ENCODE peak calls at places on chromosomes 13 and 19, in four cellular contexts. One of them, this sample, is unnamed.

GRCh38 chr19:35206379-35206778 is 22.2 kb downstream of the FAM187B start:
- DNase-seq in T-helper 9 cell: peak; percentile 52
- DNase-seq in heart left ventricle: no peak
- DNase-seq in fibroblast of lung: no peak
- DNase-seq in this sample: no peak

GRCh38 chr13:38662362-38662761 is 24.5 kb upstream of the FREM2 start:
- DNase-seq in T-helper 9 cell: no peak
- DNase-seq in heart left ventricle: no peak
- DNase-seq in fibroblast of lung: peak; percentile 84
- DNase-seq in this sample: peak; percentile 11

GRCh38 chr13:36910545-36910944 is 9.5 kb downstream of the SMAD9 start:
- DNase-seq in T-helper 9 cell: no peak
- DNase-seq in heart left ventricle: no peak
- DNase-seq in fibroblast of lung: no peak
- DNase-seq in this sample: no peak

GRCh38 chr13:48783181-48783630 is 129.5 kb downstream of the CYSLTR2 start:
- DNase-seq in T-helper 9 cell: no peak
- DNase-seq in heart left ventricle: peak; percentile 71
- DNase-seq in fibroblast of lung: peak; percentile 100
- DNase-seq in this sample: peak; percentile 100

GRCh38 chr13:50116430-50116973 is 101.3 kb downstream of the KCNRG start:
- DNase-seq in T-helper 9 cell: no peak
- DNase-seq in heart left ventricle: no peak
- DNase-seq in fibroblast of lung: peak; percentile 8
- DNase-seq in this sample: no peak

GRCh38 chr19:45079063-45079910 is at the start of gene GEMIN7:
- DNase-seq in T-helper 9 cell: peak; percentile 68
- DNase-seq in heart left ventricle: peak; percentile 81
- DNase-seq in fibroblast of lung: peak; percentile 71
- DNase-seq in this sample: peak; percentile 68

GRCh38 chr13:112575680-112576079 is 12.3 kb downstream of the TUBGCP3 start:
- DNase-seq in T-helper 9 cell: no peak
- DNase-seq in heart left ventricle: no peak
- DNase-seq in fibroblast of lung: peak; percentile 9
- DNase-seq in this sample: peak; percentile 65

GRCh38 chr19:54035215-54036178 is 28.2 kb downstream of the VSTM1 start:
- DNase-seq in T-helper 9 cell: no peak
- DNase-seq in heart left ventricle: no peak
- DNase-seq in fibroblast of lung: peak; percentile 77
- DNase-seq in this sample: peak; percentile 86